ENCODE peak calls at places on chromosome 18, in nine cellular contexts. One of them, this sample, is unnamed.

GRCh38 chr18:14919666-14920065 is 171.7 kb downstream of the ANKRD30B start:
- DNase-seq in esophagus squamous epithelium: no peak
- DNase-seq in left ventricle myocardium inferior: no peak
- DNase-seq in endothelial cell of umbilical vein: no peak
- DNase-seq in prostate gland: no peak
- DNase-seq in transverse colon: peak; percentile 85
- DNase-seq in hepatocyte: no peak
- DNase-seq in A549: no peak
- DNase-seq in dorsolateral prefrontal cortex: no peak
- DNase-seq in this sample: no peak

GRCh38 chr18:10559566-10560456 is 34.0 kb downstream of the NAPG start:
- DNase-seq in esophagus squamous epithelium: no peak
- DNase-seq in left ventricle myocardium inferior: peak; percentile 18
- DNase-seq in A549: no peak
- DNase-seq in endothelial cell of umbilical vein: peak; percentile 33
- DNase-seq in dorsolateral prefrontal cortex: no peak
- DNase-seq in prostate gland: no peak
- DNase-seq in hepatocyte: no peak
- DNase-seq in transverse colon: no peak
- DNase-seq in this sample: peak; percentile 30

GRCh38 chr18:6747646-6748045 is 18.1 kb downstream of the ARHGAP28 start:
- DNase-seq in left ventricle myocardium inferior: no peak
- DNase-seq in prostate gland: no peak
- DNase-seq in esophagus squamous epithelium: no peak
- DNase-seq in transverse colon: no peak
- DNase-seq in endothelial cell of umbilical vein: peak; percentile 93
- DNase-seq in hepatocyte: no peak
- DNase-seq in A549: no peak
- DNase-seq in dorsolateral prefrontal cortex: no peak
- DNase-seq in this sample: no peak

GRCh38 chr18:78169487-78169886 is 810.1 kb upstream of the SALL3 start:
- DNase-seq in endothelial cell of umbilical vein: no peak
- DNase-seq in transverse colon: no peak
- DNase-seq in esophagus squamous epithelium: no peak
- DNase-seq in dorsolateral prefrontal cortex: no peak
- DNase-seq in prostate gland: no peak
- DNase-seq in hepatocyte: no peak
- DNase-seq in A549: no peak
- DNase-seq in left ventricle myocardium inferior: no peak
- DNase-seq in this sample: no peak

GRCh38 chr18:3177902-3178687 is 41.7 kb downstream of the MYOM1 start:
- DNase-seq in hepatocyte: no peak
- DNase-seq in left ventricle myocardium inferior: peak; percentile 38
- DNase-seq in esophagus squamous epithelium: peak; percentile 41
- DNase-seq in transverse colon: peak; percentile 63
- DNase-seq in A549: no peak
- DNase-seq in endothelial cell of umbilical vein: no peak
- DNase-seq in dorsolateral prefrontal cortex: no peak
- DNase-seq in prostate gland: no peak
- DNase-seq in this sample: no peak

GRCh38 chr18:55088000-55088401 is 128.7 kb upstream of the CCDC68 start:
- DNase-seq in A549: peak; percentile 30
- DNase-seq in hepatocyte: no peak
- DNase-seq in prostate gland: no peak
- DNase-seq in dorsolateral prefrontal cortex: no peak
- DNase-seq in esophagus squamous epithelium: no peak
- DNase-seq in endothelial cell of umbilical vein: no peak
- DNase-seq in transverse colon: no peak
- DNase-seq in left ventricle myocardium inferior: no peak
- DNase-seq in this sample: peak; percentile 29

GRCh38 chr18:62925031-62925688 is 209.8 kb downstream of the PHLPP1 start:
- DNase-seq in A549: no peak
- DNase-seq in dorsolateral prefrontal cortex: no peak
- DNase-seq in hepatocyte: no peak
- DNase-seq in esophagus squamous epithelium: no peak
- DNase-seq in transverse colon: no peak
- DNase-seq in left ventricle myocardium inferior: no peak
- DNase-seq in endothelial cell of umbilical vein: no peak
- DNase-seq in prostate gland: no peak
- DNase-seq in this sample: no peak

GRCh38 chr18:6219116-6219717 is 195.5 kb downstream of the L3MBTL4 start:
- DNase-seq in left ventricle myocardium inferior: no peak
- DNase-seq in prostate gland: no peak
- DNase-seq in endothelial cell of umbilical vein: peak; percentile 52
- DNase-seq in esophagus squamous epithelium: no peak
- DNase-seq in A549: peak; percentile 32
- DNase-seq in transverse colon: no peak
- DNase-seq in dorsolateral prefrontal cortex: no peak
- DNase-seq in hepatocyte: peak; percentile 80
- DNase-seq in this sample: peak; percentile 26

GRCh38 chr18:2881490-2882195 is 34.8 kb downstream of the EMILIN2 start:
- DNase-seq in A549: no peak
- DNase-seq in esophagus squamous epithelium: no peak
- DNase-seq in hepatocyte: no peak
- DNase-seq in prostate gland: no peak
- DNase-seq in dorsolateral prefrontal cortex: no peak
- DNase-seq in left ventricle myocardium inferior: peak; percentile 54
- DNase-seq in transverse colon: peak; percentile 43
- DNase-seq in endothelial cell of umbilical vein: no peak
- DNase-seq in this sample: no peak

GRCh38 chr18:35707674-35708073 is 126.1 kb downstream of the GALNT1 start:
- DNase-seq in A549: no peak
- DNase-seq in endothelial cell of umbilical vein: peak; percentile 89
- DNase-seq in esophagus squamous epithelium: no peak
- DNase-seq in transverse colon: no peak
- DNase-seq in prostate gland: no peak
- DNase-seq in hepatocyte: no peak
- DNase-seq in left ventricle myocardium inferior: no peak
- DNase-seq in dorsolateral prefrontal cortex: peak; percentile 45
- DNase-seq in this sample: no peak

GRCh38 chr18:62407660-62408059 is 82.5 kb downstream of the TNFRSF11A start:
- DNase-seq in dorsolateral prefrontal cortex: no peak
- DNase-seq in prostate gland: no peak
- DNase-seq in hepatocyte: no peak
- DNase-seq in transverse colon: no peak
- DNase-seq in A549: no peak
- DNase-seq in esophagus squamous epithelium: no peak
- DNase-seq in left ventricle myocardium inferior: no peak
- DNase-seq in endothelial cell of umbilical vein: no peak
- DNase-seq in this sample: no peak

GRCh38 chr18:72232611-72233010 is 311.5 kb downstream of the CBLN2 start:
- DNase-seq in A549: no peak
- DNase-seq in transverse colon: no peak
- DNase-seq in left ventricle myocardium inferior: no peak
- DNase-seq in prostate gland: no peak
- DNase-seq in hepatocyte: no peak
- DNase-seq in endothelial cell of umbilical vein: no peak
- DNase-seq in esophagus squamous epithelium: no peak
- DNase-seq in dorsolateral prefrontal cortex: no peak
- DNase-seq in this sample: no peak

GRCh38 chr18:8808001-8808400 is 102.6 kb downstream of the MTCL1 start:
- DNase-seq in A549: no peak
- DNase-seq in left ventricle myocardium inferior: no peak
- DNase-seq in esophagus squamous epithelium: no peak
- DNase-seq in endothelial cell of umbilical vein: no peak
- DNase-seq in prostate gland: no peak
- DNase-seq in hepatocyte: no peak
- DNase-seq in dorsolateral prefrontal cortex: no peak
- DNase-seq in transverse colon: no peak
- DNase-seq in this sample: no peak

GRCh38 chr18:48902023-48902855 is 48.5 kb downstream of the SMAD7 start:
- DNase-seq in A549: peak; percentile 84
- DNase-seq in esophagus squamous epithelium: no peak
- DNase-seq in transverse colon: peak; percentile 75
- DNase-seq in hepatocyte: peak; percentile 90
- DNase-seq in endothelial cell of umbilical vein: peak; percentile 96
- DNase-seq in left ventricle myocardium inferior: peak; percentile 88
- DNase-seq in prostate gland: peak; percentile 56
- DNase-seq in dorsolateral prefrontal cortex: peak; percentile 60
- DNase-seq in this sample: peak; percentile 87

GRCh38 chr18:55768255-55768654 is 180.3 kb upstream of the TCF4 start:
- DNase-seq in transverse colon: no peak
- DNase-seq in prostate gland: no peak
- DNase-seq in dorsolateral prefrontal cortex: no peak
- DNase-seq in hepatocyte: no peak
- DNase-seq in A549: no peak
- DNase-seq in left ventricle myocardium inferior: no peak
- DNase-seq in endothelial cell of umbilical vein: peak; percentile 51
- DNase-seq in esophagus squamous epithelium: no peak
- DNase-seq in this sample: peak; percentile 76

GRCh38 chr18:58391113-58391892 is 237.6 kb downstream of the ALPK2 start:
- DNase-seq in esophagus squamous epithelium: no peak
- DNase-seq in transverse colon: no peak
- DNase-seq in dorsolateral prefrontal cortex: no peak
- DNase-seq in A549: no peak
- DNase-seq in left ventricle myocardium inferior: no peak
- DNase-seq in prostate gland: no peak
- DNase-seq in hepatocyte: no peak
- DNase-seq in endothelial cell of umbilical vein: no peak
- DNase-seq in this sample: peak; percentile 19

GRCh38 chr18:28357785-28358401 is 181.0 kb upstream of the CDH2 start:
- DNase-seq in hepatocyte: no peak
- DNase-seq in endothelial cell of umbilical vein: no peak
- DNase-seq in dorsolateral prefrontal cortex: no peak
- DNase-seq in left ventricle myocardium inferior: no peak
- DNase-seq in A549: peak; percentile 16
- DNase-seq in esophagus squamous epithelium: no peak
- DNase-seq in prostate gland: no peak
- DNase-seq in transverse colon: no peak
- DNase-seq in this sample: peak; percentile 15
- TF ChIP-seq CTCF in hepatocyte: no peak
- TF ChIP-seq CTCF in endothelial cell of umbilical vein: no peak
- TF ChIP-seq CTCF in dorsolateral prefrontal cortex: no peak
- TF ChIP-seq CTCF in left ventricle myocardium inferior: peak; percentile 14
- TF ChIP-seq CTCF in A549: no peak
- TF ChIP-seq CTCF in esophagus squamous epithelium: no peak
- TF ChIP-seq CTCF in prostate gland: peak; percentile 19
- TF ChIP-seq CTCF in transverse colon: no peak
- TF ChIP-seq CTCF in this sample: peak; percentile 32

DNA sequence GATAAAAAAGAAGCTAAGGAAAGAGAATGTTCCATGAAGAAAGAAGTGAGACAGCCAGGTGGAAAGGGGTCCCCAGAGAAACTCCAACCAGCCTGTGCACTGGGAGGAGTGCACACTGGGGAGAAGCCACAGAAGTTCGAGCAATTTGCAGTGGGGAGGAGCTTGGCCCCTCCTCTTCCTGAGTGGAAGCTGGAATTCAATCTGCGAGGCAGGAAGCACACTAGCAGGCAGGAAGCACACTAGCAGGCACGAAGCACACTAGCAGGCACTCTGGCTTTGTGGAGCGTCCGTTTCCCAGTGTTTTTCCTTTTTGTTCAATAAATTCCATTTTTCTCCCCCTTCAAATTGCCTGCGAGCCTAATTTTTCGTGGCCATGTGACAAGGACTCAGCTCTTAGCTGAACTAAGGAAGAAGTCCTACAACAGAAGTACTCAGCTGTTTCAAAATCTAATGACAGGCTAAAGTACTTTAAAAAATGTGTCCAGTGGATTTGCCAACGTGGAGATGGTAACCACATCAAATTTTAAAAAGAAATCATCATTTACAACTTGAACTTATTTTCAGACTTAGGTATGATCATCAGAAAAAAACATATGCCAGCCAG is 21.4 kb upstream of the SPIRE1 start:
- DNase-seq in left ventricle myocardium inferior: peak; percentile 64
- DNase-seq in dorsolateral prefrontal cortex: no peak
- DNase-seq in endothelial cell of umbilical vein: peak; percentile 82
- DNase-seq in hepatocyte: no peak
- DNase-seq in transverse colon: peak; percentile 22
- DNase-seq in prostate gland: no peak
- DNase-seq in A549: no peak
- DNase-seq in esophagus squamous epithelium: no peak
- DNase-seq in this sample: peak; percentile 77
- H3K27ac ChIP-seq in left ventricle myocardium inferior: peak overlapping the region; percentile 92
- H3K27ac ChIP-seq in dorsolateral prefrontal cortex: peak overlapping the region; percentile 58
- H3K27ac ChIP-seq in endothelial cell of umbilical vein: peak overlapping the region; percentile 66
- H3K27ac ChIP-seq in hepatocyte: no peak overlapping the region
- H3K27ac ChIP-seq in transverse colon: peak overlapping the region; percentile 40
- H3K27ac ChIP-seq in prostate gland: no peak overlapping the region
- H3K27ac ChIP-seq in A549: peak overlapping the region; percentile 5
- H3K27ac ChIP-seq in esophagus squamous epithelium: peak overlapping the region; percentile 71
- H3K27ac ChIP-seq in this sample: peak overlapping the region; percentile 64

DNA sequence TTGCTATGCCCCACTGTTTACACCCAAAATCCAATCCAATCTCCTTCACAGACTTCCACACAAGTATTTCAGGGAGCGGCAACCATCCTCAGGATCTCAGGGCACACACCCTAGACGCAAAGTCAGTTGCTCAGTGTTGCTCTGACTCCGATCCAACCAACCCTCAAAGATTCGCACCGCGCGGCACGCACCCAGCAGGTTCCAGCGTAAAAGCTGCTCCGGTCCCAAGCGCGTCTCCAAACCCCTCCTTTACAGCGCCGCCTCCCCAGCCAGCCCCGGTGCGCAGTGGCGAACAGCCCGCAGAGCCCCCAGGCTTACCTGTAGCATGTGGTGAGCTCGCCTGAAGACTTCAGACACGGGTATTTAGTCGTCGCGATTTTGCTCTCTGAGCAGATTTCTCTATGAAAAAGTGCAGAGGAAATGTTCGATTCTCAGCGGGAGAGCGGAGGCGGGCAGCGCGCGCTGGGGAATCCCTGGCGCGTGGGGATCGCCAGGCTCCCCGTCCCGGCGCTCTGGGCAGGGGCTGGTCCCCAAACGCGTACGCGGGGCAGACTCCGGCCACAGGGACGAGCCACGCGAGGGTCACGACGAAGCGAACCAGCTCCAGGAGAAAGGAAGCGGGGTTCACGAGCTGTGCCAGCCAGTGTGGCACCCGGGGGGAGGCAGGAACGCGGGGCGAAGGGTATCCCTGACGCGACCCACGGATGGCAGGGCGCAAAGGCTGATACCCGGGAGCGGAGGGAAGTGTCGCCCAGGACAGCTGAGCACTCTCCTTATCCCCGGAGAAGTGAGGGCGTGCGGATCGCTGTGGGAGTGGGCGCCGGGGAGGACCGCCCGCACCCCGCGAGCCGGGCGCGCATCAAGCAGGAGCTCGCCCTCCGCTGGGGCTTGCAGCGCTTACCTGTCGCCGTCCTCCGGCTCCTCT is 650 bp downstream of the CCBE1 start:
- DNase-seq in dorsolateral prefrontal cortex: no peak
- DNase-seq in A549: peak; percentile 20
- DNase-seq in left ventricle myocardium inferior: peak; percentile 15
- DNase-seq in prostate gland: no peak
- DNase-seq in esophagus squamous epithelium: no peak
- DNase-seq in endothelial cell of umbilical vein: no peak
- DNase-seq in hepatocyte: peak; percentile 25
- DNase-seq in transverse colon: peak; percentile 10
- DNase-seq in this sample: peak; percentile 15
- TF ChIP-seq CTCF in dorsolateral prefrontal cortex: no peak
- TF ChIP-seq CTCF in A549: no peak
- TF ChIP-seq CTCF in left ventricle myocardium inferior: no peak
- TF ChIP-seq CTCF in prostate gland: no peak
- TF ChIP-seq CTCF in esophagus squamous epithelium: no peak
- TF ChIP-seq CTCF in endothelial cell of umbilical vein: no peak
- TF ChIP-seq CTCF in hepatocyte: no peak
- TF ChIP-seq CTCF in transverse colon: no peak
- TF ChIP-seq CTCF in this sample: no peak

DNA sequence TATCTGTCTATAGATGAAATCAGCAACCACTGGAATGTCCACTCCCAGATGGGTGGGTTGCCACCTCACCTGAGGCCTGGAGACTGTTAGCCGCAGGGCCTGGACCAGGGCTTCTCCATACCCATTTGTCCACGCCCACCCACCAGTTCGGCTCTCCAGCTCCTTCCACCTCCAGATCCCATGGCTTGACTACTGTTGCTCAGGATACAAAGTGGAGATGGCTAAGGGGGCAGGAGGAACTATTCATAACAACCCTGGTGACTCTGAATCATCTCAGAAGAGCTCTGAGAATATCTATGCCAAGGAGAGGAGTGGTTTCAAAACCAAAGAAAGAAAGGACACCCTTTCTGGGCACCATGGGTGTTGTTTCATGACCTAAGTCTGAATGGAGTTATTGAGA is 145.8 kb downstream of the LAMA3 start:
- DNase-seq in prostate gland: no peak
- DNase-seq in esophagus squamous epithelium: no peak
- DNase-seq in A549: no peak
- DNase-seq in dorsolateral prefrontal cortex: no peak
- DNase-seq in transverse colon: no peak
- DNase-seq in left ventricle myocardium inferior: no peak
- DNase-seq in hepatocyte: no peak
- DNase-seq in endothelial cell of umbilical vein: no peak
- DNase-seq in this sample: no peak
- H3K27ac ChIP-seq in prostate gland: no peak overlapping the region
- H3K27ac ChIP-seq in esophagus squamous epithelium: no peak overlapping the region
- H3K27ac ChIP-seq in A549: no peak overlapping the region
- H3K27ac ChIP-seq in dorsolateral prefrontal cortex: no peak overlapping the region
- H3K27ac ChIP-seq in transverse colon: no peak overlapping the region
- H3K27ac ChIP-seq in left ventricle myocardium inferior: no peak overlapping the region
- H3K27ac ChIP-seq in hepatocyte: peak overlapping the region; percentile 65
- H3K27ac ChIP-seq in endothelial cell of umbilical vein: no peak overlapping the region
- H3K27ac ChIP-seq in this sample: no peak overlapping the region